ENCODE peak calls at places on chromosomes 12 and 14, in eight cellular contexts. E, L, Y, R, A, C, U and D are unnamed samples.
A peak's percentile ranks its signal among the peaks of the same experiment; 100 is the strongest.

GRCh38 chr12:15720299-15720698 is 68.9 kb downstream of the EPS8 start:
- DNase-seq in E (no peak), L (no peak), Y (no peak), R (no peak), A (no peak), C (no peak), U (peak; percentile 50), D (no peak)

GRCh38 chr12:53798575-53798974 is 46.8 kb upstream of the CISTR start:
- DNase-seq in E (no peak), L (no peak), Y (no peak), R (no peak), A (no peak), C (no peak), U (peak; percentile 4), D (no peak)

GRCh38 chr12:14714437-14714836 is 18.0 kb upstream of the GUCY2C start:
- DNase-seq in E (no peak), L (no peak), Y (no peak), R (no peak), A (no peak), C (no peak), U (no peak), D (no peak)

GRCh38 chr14:20247651-20248246 is 8.7 kb downstream of the OR11H4 start:
- DNase-seq in E (no peak), L (no peak), Y (no peak), R (no peak), A (no peak), C (no peak), U (no peak), D (peak; percentile 3)

GRCh38 chr14:87908591-87908990 is 84.4 kb downstream of the GALC start:
- DNase-seq in E (no peak), L (no peak), Y (no peak), R (no peak), A (no peak), C (no peak), U (peak; percentile 10), D (no peak)

GRCh38 chr12:6295187-6295811 is 15.2 kb upstream of the PLEKHG6 start:
- DNase-seq in E (no peak), L (no peak), Y (peak; percentile 88), R (no peak), A (no peak), C (peak; percentile 74), U (peak; percentile 93), D (no peak)

GRCh38 chr12:122021822-122022392 is at the start of gene BCL7A:
- DNase-seq in E (peak; percentile 82), L (peak; percentile 56), Y (peak; percentile 73), R (peak; percentile 88), A (peak; percentile 63), C (peak; percentile 82), U (peak; percentile 77), D (peak; percentile 66)

GRCh38 chr14:63650336-63650952 is 8.8 kb upstream of the WDR89 start:
- DNase-seq in E (no peak), L (no peak), Y (no peak), R (no peak), A (peak; percentile 66), C (peak; percentile 43), U (peak; percentile 13), D (peak; percentile 74)

GRCh38 chr12:105355752-105356151 is 25.3 kb downstream of the C12orf75 start:
- DNase-seq in E (no peak), L (no peak), Y (peak; percentile 35), R (no peak), A (no peak), C (peak; percentile 44), U (peak; percentile 78), D (no peak)

GRCh38 chr14:66857867-66858266 is 331.4 kb upstream of the GARIN2 start:
- DNase-seq in E (no peak), L (no peak), Y (no peak), R (peak; percentile 3), A (no peak), C (no peak), U (no peak), D (no peak)

GRCh38 chr14:64937821-64938193 is 4.7 kb downstream of the GPX2 start:
- DNase-seq in E (peak; percentile 13), L (no peak), Y (no peak), R (no peak), A (no peak), C (no peak), U (peak; percentile 46), D (no peak)

GRCh38 chr12:83848702-83849101 is 1063.9 kb downstream of the SLC6A15 start:
- DNase-seq in E (no peak), L (no peak), Y (no peak), R (no peak), A (no peak), C (no peak), U (no peak), D (no peak)

GRCh38 chr12:3303410-3304136 is 187.4 kb upstream of the PRMT8 start:
- DNase-seq in E (peak; percentile 73), L (no peak), Y (no peak), R (peak; percentile 66), A (no peak), C (no peak), U (no peak), D (no peak)

GRCh38 chr12:108854453-108855283 is 2.7 kb downstream of the SSH1 start:
- DNase-seq in E (peak; percentile 38), L (peak; percentile 74), Y (peak; percentile 93), R (no peak), A (peak; percentile 63), C (peak; percentile 99), U (peak; percentile 97), D (no peak)

GRCh38 chr12:124490584-124491305 is 76.7 kb downstream of the NCOR2 start:
- DNase-seq in E (peak; percentile 94), L (peak; percentile 73), Y (no peak), R (no peak), A (no peak), C (no peak), U (no peak), D (no peak)

DNA sequence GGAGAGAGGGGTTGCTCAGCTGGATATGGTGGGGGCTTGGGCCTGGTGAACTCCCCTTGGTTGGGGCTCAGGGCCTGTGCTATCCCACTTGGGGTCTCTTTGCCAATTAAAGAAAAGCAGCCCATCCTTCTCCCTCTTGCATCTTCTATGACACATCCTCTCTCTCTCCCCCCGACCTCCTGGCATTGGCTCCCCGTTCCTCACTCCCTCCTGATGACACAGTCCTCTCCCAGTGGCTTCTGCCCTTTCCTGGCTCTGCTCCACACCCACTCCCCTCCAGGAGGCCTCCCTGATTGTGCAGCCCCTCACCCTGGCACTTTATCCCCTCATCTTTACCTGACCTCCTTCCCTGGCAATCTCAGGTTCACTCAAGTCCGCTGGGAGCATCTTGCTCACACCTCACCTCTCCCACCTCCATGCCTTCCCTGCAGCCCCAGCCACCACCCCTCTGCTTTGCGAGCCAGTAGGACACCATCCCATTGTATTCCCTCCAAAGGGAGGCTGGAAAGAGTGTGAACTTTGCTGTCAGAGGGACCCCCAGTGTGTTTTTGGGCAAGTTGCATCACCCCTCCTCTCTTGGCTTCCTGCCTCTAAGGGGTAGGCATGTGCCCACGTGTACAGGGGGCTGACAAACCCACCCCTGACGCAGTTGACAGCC is 10.7 kb downstream of the KRT80 start:
- DNase-seq in E (no peak), L (no peak), Y (no peak), R (no peak), A (no peak), C (no peak), U (no peak), D (no peak)
- H3K27ac ChIP-seq in E (peak overlapping the region; percentile 49), L (no peak overlapping the region), Y (peak overlapping the region; percentile 60), R (no peak overlapping the region), A (no peak overlapping the region), C (peak overlapping the region; percentile 79), U (peak overlapping the region; percentile 1), D (no peak overlapping the region)

GRCh38 chr14:73267474-73267873 is 30.2 kb downstream of the PAPLN start:
- DNase-seq in E (no peak), L (no peak), Y (no peak), R (no peak), A (no peak), C (no peak), U (no peak), D (no peak)
- H3K27ac ChIP-seq in E (no peak overlapping the region), L (no peak overlapping the region), Y (no peak overlapping the region), R (no peak overlapping the region), A (no peak overlapping the region), C (no peak overlapping the region), U (no peak overlapping the region), D (no peak overlapping the region)

GRCh38 chr12:1607940-1608782 is 13.8 kb upstream of the FBXL14 start:
- DNase-seq in E (no peak), L (no peak), Y (no peak), R (no peak), A (no peak), C (peak; percentile 69), U (peak; percentile 80), D (no peak)
- H3K27ac ChIP-seq in E (no peak overlapping the region), L (no peak overlapping the region), Y (no peak overlapping the region), R (no peak overlapping the region), A (no peak overlapping the region), C (no peak overlapping the region), U (peak overlapping the region; percentile 90), D (no peak overlapping the region)

GRCh38 chr14:90301580-90302181 is 30.1 kb downstream of the NRDE2 start:
- DNase-seq in E (peak; percentile 30), L (no peak), Y (no peak), R (peak; percentile 15), A (no peak), C (peak; percentile 83), U (peak; percentile 66), D (no peak)
- H3K27ac ChIP-seq in E (no peak overlapping the region), L (peak overlapping the region; percentile 65), Y (no peak overlapping the region), R (no peak overlapping the region), A (no peak overlapping the region), C (no peak overlapping the region), U (no peak overlapping the region), D (no peak overlapping the region)

GRCh38 chr12:1595690-1596347 is 1.4 kb upstream of the FBXL14 start:
- DNase-seq in E (no peak), L (no peak), Y (no peak), R (no peak), A (no peak), C (no peak), U (peak; percentile 80), D (no peak)

GRCh38 chr12:1594295-1595025 is at the start of gene FBXL14:
- DNase-seq in E (peak; percentile 95), L (peak; percentile 87), Y (peak; percentile 66), R (peak; percentile 98), A (peak; percentile 92), C (peak; percentile 87), U (peak; percentile 92), D (peak; percentile 93)

GRCh38 chr12:1593232-1594044 is 943 bp downstream of the FBXL14 start:
- DNase-seq in E (peak; percentile 65), L (no peak), Y (peak; percentile 52), R (peak; percentile 61), A (peak; percentile 63), C (no peak), U (peak; percentile 68), D (peak; percentile 78)

GRCh38 chr12:1594045-1594294 is 411 bp downstream of the FBXL14 start:
- DNase-seq in E (no peak), L (peak; percentile 59), Y (no peak), R (peak; percentile 76), A (peak; percentile 74), C (no peak), U (peak; percentile 86), D (no peak)

GRCh38 chr12:1595026-1595561 is 713 bp upstream of the FBXL14 start:
- DNase-seq in E (peak; percentile 32), L (no peak), Y (no peak), R (peak; percentile 39), A (peak; percentile 51), C (peak; percentile 44), U (peak; percentile 73), D (no peak)
- H3K27ac ChIP-seq in E (peak overlapping the region; percentile 92), L (peak overlapping the region; percentile 89), Y (peak overlapping the region; percentile 86), R (no peak overlapping the region), A (peak overlapping the region; percentile 96), C (peak overlapping the region; percentile 86), U (peak overlapping the region; percentile 90), D (peak overlapping the region; percentile 68)

DNA sequence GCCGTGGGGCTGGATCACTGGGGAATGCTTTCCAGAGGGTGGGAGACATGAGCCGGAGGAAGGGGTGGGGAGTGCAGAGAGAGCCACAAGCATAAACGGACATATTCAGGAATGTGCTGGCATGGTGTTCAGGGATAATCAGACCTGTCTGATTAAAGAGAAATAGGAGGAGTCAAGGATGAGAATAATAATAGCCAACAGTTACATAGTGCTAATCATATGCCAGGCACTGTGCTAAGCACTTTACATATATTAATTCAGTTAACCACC is 43.7 kb downstream of the LTBP2 start:
- DNase-seq in E (no peak), L (no peak), Y (no peak), R (no peak), A (no peak), C (no peak), U (no peak), D (no peak)
- H3K27ac ChIP-seq in E (no peak overlapping the region), L (peak overlapping the region; percentile 80), Y (no peak overlapping the region), R (no peak overlapping the region), A (peak overlapping the region; percentile 8), C (peak overlapping the region; percentile 53), U (peak overlapping the region; percentile 7), D (no peak overlapping the region)